ENCODE peak calls at places on chromosomes 7 and 10, in five cellular contexts. T is stimulated activated CD8-positive, alpha-beta memory T cell treated with anti-CD3 and anti-CD28 coated beads, Interleukin-7, amount 100 ng/mL, for 1 hour; C is C1 segment of cervical spinal cord; Y is HFFc6; D is RWPE2. A is an unnamed sample.
A peak's percentile ranks its signal among the peaks of the same experiment; 100 is the strongest.

GRCh38 chr7:27921081-27921836 is 181.3 kb downstream of the TAX1BP1 start:
- DNase-seq in D (no peak), T (no peak), Y (peak; percentile 94), C (peak; percentile 26), A (no peak)

GRCh38 chr7:91326516-91327209 is 62.4 kb downstream of the FZD1 start:
- DNase-seq in D (no peak), Y (no peak), T (no peak), C (no peak), A (no peak)

GRCh38 chr10:86286591-86287421 is 79.8 kb downstream of the GRID1 start:
- DNase-seq in D (peak; percentile 27), Y (no peak), C (no peak), T (no peak), A (peak; percentile 43)

GRCh38 chr7:107924841-107925490 is 34.0 kb downstream of the DLD start:
- DNase-seq in C (no peak), D (no peak), Y (no peak), T (no peak), A (no peak)

GRCh38 chr7:34060548-34060947 is 155.2 kb downstream of the BMPER start:
- DNase-seq in T (no peak), C (no peak), D (no peak), Y (peak; percentile 83), A (no peak)

GRCh38 chr7:156155988-156156733 is 343.9 kb upstream of the SHH start:
- DNase-seq in Y (no peak), C (no peak), T (no peak), D (no peak), A (no peak)

GRCh38 chr7:66357062-66357461 is 151.9 kb downstream of the TPST1 start:
- DNase-seq in T (no peak), Y (no peak), C (no peak), D (no peak), A (no peak)

GRCh38 chr10:10623958-10624590 is 393.6 kb upstream of the CELF2 start:
- DNase-seq in Y (no peak), C (no peak), T (no peak), D (no peak), A (no peak)

GRCh38 chr7:18045171-18045570 is 17.5 kb upstream of the PRPS1L1 start:
- DNase-seq in Y (no peak), T (no peak), C (no peak), D (no peak), A (no peak)

GRCh38 chr7:132142006-132142405 is 434.3 kb downstream of the PLXNA4 start:
- DNase-seq in T (no peak), C (no peak), Y (no peak), D (no peak), A (no peak)

GRCh38 chr7:7969306-7970112 is 913 bp downstream of the GLCCI1 start:
- DNase-seq in D (peak; percentile 51), Y (peak; percentile 28), T (peak; percentile 13), C (peak; percentile 78), A (no peak)

GRCh38 chr10:52359466-52359865 is 45.4 kb downstream of the DKK1 start:
- DNase-seq in C (no peak), Y (peak; percentile 9), T (no peak), D (no peak), A (no peak)

A was measured in chondrocyte.